ENCODE peak calls at places on chromosomes 1 and 21, in four cellular contexts. One of them, this sample, is unnamed.

GRCh38 chr1:82893712-82894111 is 1093.0 kb downstream of the ADGRL2 start:
- DNase-seq in HCT116: no peak
- DNase-seq in lower lobe of right lung: no peak
- DNase-seq in right lobe of liver: no peak
- DNase-seq in this sample: no peak

GRCh38 chr1:168560370-168560769 is 16.0 kb upstream of the XCL1 start:
- DNase-seq in HCT116: no peak
- DNase-seq in lower lobe of right lung: no peak
- DNase-seq in right lobe of liver: no peak
- DNase-seq in this sample: no peak

GRCh38 chr1:173204693-173205092 is 2.4 kb downstream of the TNFSF4 start:
- DNase-seq in HCT116: no peak
- DNase-seq in lower lobe of right lung: no peak
- DNase-seq in right lobe of liver: no peak
- DNase-seq in this sample: no peak

GRCh38 chr1:22518379-22518778 is 44.9 kb upstream of the EPHA8 start:
- DNase-seq in HCT116: no peak
- DNase-seq in lower lobe of right lung: no peak
- DNase-seq in right lobe of liver: no peak
- DNase-seq in this sample: no peak

GRCh38 chr1:107529511-107530149 is 388.8 kb downstream of the NTNG1 start:
- DNase-seq in HCT116: no peak
- DNase-seq in lower lobe of right lung: no peak
- DNase-seq in right lobe of liver: no peak
- DNase-seq in this sample: no peak

GRCh38 chr21:29082416-29082815 is 9.0 kb upstream of the CCT8 start:
- DNase-seq in HCT116: no peak
- DNase-seq in lower lobe of right lung: no peak
- DNase-seq in right lobe of liver: no peak
- DNase-seq in this sample: no peak

GRCh38 chr1:115717541-115717940 is 51.0 kb downstream of the CASQ2 start:
- DNase-seq in HCT116: peak
- DNase-seq in lower lobe of right lung: peak
- DNase-seq in right lobe of liver: peak
- DNase-seq in this sample: peak

GRCh38 chr1:154575951-154576566 is 8.5 kb downstream of the CHRNB2 start:
- DNase-seq in HCT116: no peak
- DNase-seq in lower lobe of right lung: no peak
- DNase-seq in right lobe of liver: no peak
- DNase-seq in this sample: no peak

GRCh38 chr1:46603481-46603857 is 599 bp downstream of the MKNK1 start:
- DNase-seq in HCT116: no peak
- DNase-seq in lower lobe of right lung: no peak
- DNase-seq in right lobe of liver: no peak
- DNase-seq in this sample: no peak

GRCh38 chr1:240230821-240231220 is 139.1 kb downstream of the FMN2 start:
- DNase-seq in HCT116: no peak
- DNase-seq in lower lobe of right lung: no peak
- DNase-seq in right lobe of liver: no peak
- DNase-seq in this sample: no peak

GRCh38 chr1:15158506-15159165 is 5.1 kb downstream of the TMEM51 start:
- DNase-seq in HCT116: no peak
- DNase-seq in lower lobe of right lung: no peak
- DNase-seq in right lobe of liver: no peak
- DNase-seq in this sample: no peak

GRCh38 chr1:172145231-172145651 is 275.2 kb upstream of the C1orf105 start:
- DNase-seq in HCT116: no peak
- DNase-seq in lower lobe of right lung: no peak
- DNase-seq in right lobe of liver: no peak
- DNase-seq in this sample: no peak

GRCh38 chr1:240092301-240093119 is 827 bp downstream of the FMN2 start:
- DNase-seq in HCT116: no peak
- DNase-seq in lower lobe of right lung: no peak
- DNase-seq in right lobe of liver: no peak
- DNase-seq in this sample: no peak

GRCh38 chr1:198417041-198417440 is 123.4 kb downstream of the ATP6V1G3 start:
- DNase-seq in HCT116: no peak
- DNase-seq in lower lobe of right lung: no peak
- DNase-seq in right lobe of liver: no peak
- DNase-seq in this sample: no peak

GRCh38 chr1:21966247-21967000 is 10.4 kb upstream of the CELA3B start:
- DNase-seq in HCT116: no peak
- DNase-seq in lower lobe of right lung: no peak
- DNase-seq in right lobe of liver: no peak
- DNase-seq in this sample: no peak

GRCh38 chr1:90459570-90459969 is 257.5 kb downstream of the BARHL2 start:
- DNase-seq in HCT116: no peak
- DNase-seq in lower lobe of right lung: no peak
- DNase-seq in right lobe of liver: no peak
- DNase-seq in this sample: no peak
- H3K27ac ChIP-seq in HCT116: no peak
- H3K27ac ChIP-seq in lower lobe of right lung: no peak
- H3K27ac ChIP-seq in right lobe of liver: no peak
- H3K27ac ChIP-seq in this sample: no peak

GRCh38 chr1:246602194-246602593 is 35.9 kb downstream of the CNST start:
- DNase-seq in HCT116: no peak
- DNase-seq in lower lobe of right lung: no peak
- DNase-seq in right lobe of liver: no peak
- DNase-seq in this sample: no peak

GRCh38 chr1:246608616-246609376 is 42.5 kb downstream of the CNST start:
- DNase-seq in HCT116: peak
- DNase-seq in lower lobe of right lung: peak
- DNase-seq in right lobe of liver: peak
- DNase-seq in this sample: no peak

GRCh38 chr1:246609632-246610031 is 43.4 kb downstream of the CNST start:
- DNase-seq in HCT116: no peak
- DNase-seq in lower lobe of right lung: no peak
- DNase-seq in right lobe of liver: no peak
- DNase-seq in this sample: no peak

GRCh38 chr1:246613131-246613758 is 47.0 kb downstream of the CNST start:
- DNase-seq in HCT116: no peak
- DNase-seq in lower lobe of right lung: no peak
- DNase-seq in right lobe of liver: no peak
- DNase-seq in this sample: no peak

DNA sequence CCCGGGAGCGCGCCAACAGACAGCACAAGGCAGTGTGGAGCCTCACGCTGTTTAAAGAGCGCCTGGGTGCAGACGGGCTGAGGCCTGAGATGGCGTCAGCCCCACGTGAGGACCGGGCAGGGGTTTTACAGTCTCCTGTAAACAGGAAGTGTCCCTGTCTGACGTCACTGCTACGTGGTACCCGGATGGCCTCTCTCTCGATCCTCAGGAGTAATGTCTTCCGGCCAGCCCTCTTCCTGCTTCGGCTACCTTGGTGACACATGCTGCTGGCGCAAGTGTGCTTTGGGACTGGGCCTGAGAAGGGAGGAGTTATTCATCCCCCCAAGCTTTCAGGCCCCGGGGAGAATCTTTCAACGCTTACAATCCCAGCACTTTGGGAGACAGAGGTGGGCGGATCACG is 41.2 kb downstream of the CNST start:
- DNase-seq in HCT116: no peak
- DNase-seq in lower lobe of right lung: no peak
- DNase-seq in right lobe of liver: peak
- DNase-seq in this sample: no peak
- H3K27ac ChIP-seq in HCT116: no peak
- H3K27ac ChIP-seq in lower lobe of right lung: no peak
- H3K27ac ChIP-seq in right lobe of liver: no peak
- H3K27ac ChIP-seq in this sample: no peak

GRCh38 chr1:19798486-19799232 is 1.1 kb downstream of the TMCO4 start:
- DNase-seq in HCT116: no peak
- DNase-seq in lower lobe of right lung: no peak
- DNase-seq in right lobe of liver: no peak
- DNase-seq in this sample: no peak

GRCh38 chr1:19799877-19800804 is at the start of gene TMCO4:
- DNase-seq in HCT116: no peak
- DNase-seq in lower lobe of right lung: peak
- DNase-seq in right lobe of liver: peak
- DNase-seq in this sample: no peak

GRCh38 chr1:19799233-19799876 is 361 bp downstream of the TMCO4 start:
- DNase-seq in HCT116: no peak
- DNase-seq in lower lobe of right lung: peak
- DNase-seq in right lobe of liver: peak
- DNase-seq in this sample: no peak

GRCh38 chr1:19794583-19794982 is 5.1 kb downstream of the TMCO4 start:
- DNase-seq in HCT116: no peak
- DNase-seq in lower lobe of right lung: no peak
- DNase-seq in right lobe of liver: no peak
- DNase-seq in this sample: no peak

GRCh38 chr1:19797827-19798226 is 1.9 kb downstream of the TMCO4 start:
- DNase-seq in HCT116: no peak
- DNase-seq in lower lobe of right lung: no peak
- DNase-seq in right lobe of liver: no peak
- DNase-seq in this sample: no peak
- H3K27ac ChIP-seq in HCT116: no peak
- H3K27ac ChIP-seq in lower lobe of right lung: no peak
- H3K27ac ChIP-seq in right lobe of liver: no peak
- H3K27ac ChIP-seq in this sample: no peak

DNA sequence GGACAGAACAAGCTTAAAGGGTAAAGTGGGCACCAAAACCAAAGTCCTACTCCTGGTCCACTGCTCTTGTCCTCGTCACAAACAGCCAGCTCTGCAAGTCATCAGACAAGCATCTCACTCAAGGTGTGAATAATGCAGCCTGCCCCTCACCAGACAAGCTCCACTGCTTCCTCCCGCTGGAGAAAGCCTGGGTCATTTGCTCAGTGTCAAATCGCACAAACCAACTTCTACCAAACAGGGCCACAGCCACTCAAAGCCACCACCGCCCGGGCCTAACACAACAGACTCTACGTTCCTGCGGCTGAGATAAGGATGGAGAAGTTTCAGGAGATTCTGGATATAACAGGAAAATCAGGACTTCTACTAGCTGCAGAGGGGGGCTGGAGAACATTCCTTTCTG is 3.3 kb downstream of the SSBP3 start:
- DNase-seq in HCT116: no peak
- DNase-seq in lower lobe of right lung: no peak
- DNase-seq in right lobe of liver: no peak
- DNase-seq in this sample: no peak
- H3K27ac ChIP-seq in HCT116: no peak
- H3K27ac ChIP-seq in lower lobe of right lung: no peak
- H3K27ac ChIP-seq in right lobe of liver: no peak
- H3K27ac ChIP-seq in this sample: no peak

DNA sequence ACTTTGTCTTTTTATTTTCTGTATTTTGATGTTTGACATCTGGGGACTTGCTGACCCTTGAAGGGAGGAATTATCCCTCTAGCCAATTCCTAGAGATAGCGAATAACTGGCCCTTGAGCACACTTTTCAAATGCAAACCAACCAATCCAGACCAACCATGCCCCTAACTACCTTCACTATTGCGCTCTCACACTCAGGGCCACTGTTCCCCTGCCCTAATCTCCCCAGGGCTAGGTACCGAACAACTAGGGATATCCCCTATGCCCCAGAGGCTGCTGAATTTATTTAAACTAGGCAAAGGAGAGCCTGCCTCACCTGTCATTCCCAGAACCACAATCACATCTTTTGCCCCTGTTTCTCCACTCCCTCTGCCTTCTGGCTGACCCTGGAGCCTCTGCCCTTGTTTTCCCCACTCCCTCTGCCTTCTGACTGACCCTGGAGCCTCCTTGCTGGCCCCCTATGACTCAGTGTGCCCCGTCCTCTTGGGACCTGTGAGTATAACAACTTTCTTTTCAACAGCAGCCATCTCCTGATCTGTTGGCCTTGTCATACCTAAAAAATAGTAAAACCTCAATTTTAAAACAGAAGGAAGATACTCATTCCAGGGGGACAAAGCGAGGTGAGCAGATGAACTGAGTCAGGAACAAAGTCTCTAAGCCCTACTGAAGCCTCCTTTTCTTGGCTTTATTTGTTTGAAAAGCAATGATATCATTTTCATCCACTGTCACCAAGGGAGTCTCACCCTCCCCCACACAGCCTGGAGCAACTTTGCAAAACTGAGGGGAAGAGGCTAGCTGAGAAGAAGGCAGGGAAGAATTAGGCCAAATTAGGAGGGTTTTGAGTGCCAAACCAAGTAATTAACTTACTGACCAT is 115.5 kb downstream of the NMNAT2 start:
- DNase-seq in HCT116: no peak
- DNase-seq in lower lobe of right lung: no peak
- DNase-seq in right lobe of liver: no peak
- DNase-seq in this sample: no peak
- H3K27ac ChIP-seq in HCT116: no peak
- H3K27ac ChIP-seq in lower lobe of right lung: no peak
- H3K27ac ChIP-seq in right lobe of liver: no peak
- H3K27ac ChIP-seq in this sample: no peak

GRCh38 chr1:227355542-227356270 is 37.4 kb upstream of the CDC42BPA start:
- DNase-seq in HCT116: no peak
- DNase-seq in lower lobe of right lung: no peak
- DNase-seq in right lobe of liver: no peak
- DNase-seq in this sample: no peak
- H3K27ac ChIP-seq in HCT116: peak
- H3K27ac ChIP-seq in lower lobe of right lung: no peak
- H3K27ac ChIP-seq in right lobe of liver: no peak
- H3K27ac ChIP-seq in this sample: no peak

GRCh38 chr1:226736001-226736907 is 2.8 kb downstream of the ITPKB start:
- DNase-seq in HCT116: no peak
- DNase-seq in lower lobe of right lung: no peak
- DNase-seq in right lobe of liver: no peak
- DNase-seq in this sample: no peak
- H3K27ac ChIP-seq in HCT116: no peak
- H3K27ac ChIP-seq in lower lobe of right lung: peak
- H3K27ac ChIP-seq in right lobe of liver: no peak
- H3K27ac ChIP-seq in this sample: peak

GRCh38 chr1:219124163-219124562 is 49.5 kb upstream of the LYPLAL1 start:
- DNase-seq in HCT116: no peak
- DNase-seq in lower lobe of right lung: no peak
- DNase-seq in right lobe of liver: no peak
- DNase-seq in this sample: no peak
- H3K27ac ChIP-seq in HCT116: no peak
- H3K27ac ChIP-seq in lower lobe of right lung: no peak
- H3K27ac ChIP-seq in right lobe of liver: no peak
- H3K27ac ChIP-seq in this sample: no peak

This sample was measured in caudate nucleus.